ENCODE peak calls at places on chromosomes 11 and 22, in seven cellular contexts. One of them, this sample, is unnamed.

GRCh38 chr11:11732116-11732515 is 109.7 kb upstream of the USP47 start:
- DNase-seq in HCT116: no peak
- DNase-seq in aorta: no peak
- DNase-seq in K562: no peak
- DNase-seq in tibial artery: no peak
- DNase-seq in CD8-positive, alpha-beta memory T cell: no peak
- DNase-seq in adrenal gland: no peak
- DNase-seq in this sample: no peak

GRCh38 chr22:44515779-44516178 is 17.7 kb upstream of the RTL6 start:
- DNase-seq in K562: no peak
- DNase-seq in HCT116: no peak
- DNase-seq in tibial artery: no peak
- DNase-seq in adrenal gland: no peak
- DNase-seq in CD8-positive, alpha-beta memory T cell: no peak
- DNase-seq in aorta: no peak
- DNase-seq in this sample: no peak

GRCh38 chr11:80214413-80214812 is 773.6 kb upstream of the TENM4 start:
- DNase-seq in adrenal gland: no peak
- DNase-seq in CD8-positive, alpha-beta memory T cell: no peak
- DNase-seq in tibial artery: no peak
- DNase-seq in aorta: no peak
- DNase-seq in HCT116: no peak
- DNase-seq in K562: no peak
- DNase-seq in this sample: no peak

GRCh38 chr11:47860526-47860925 is 12.4 kb upstream of the NUP160 start:
- DNase-seq in HCT116: no peak
- DNase-seq in tibial artery: no peak
- DNase-seq in adrenal gland: no peak
- DNase-seq in K562: no peak
- DNase-seq in CD8-positive, alpha-beta memory T cell: no peak
- DNase-seq in aorta: no peak
- DNase-seq in this sample: no peak

GRCh38 chr11:62791501-62792192 is at the start of gene TMEM223:
- DNase-seq in CD8-positive, alpha-beta memory T cell: peak; percentile 88
- DNase-seq in adrenal gland: peak; percentile 89
- DNase-seq in aorta: peak; percentile 96
- DNase-seq in K562: peak; percentile 84
- DNase-seq in HCT116: peak; percentile 47
- DNase-seq in tibial artery: peak; percentile 87
- DNase-seq in this sample: peak; percentile 83

GRCh38 chr11:72236083-72236697 is 7.8 kb downstream of the PHOX2A start:
- DNase-seq in HCT116: no peak
- DNase-seq in tibial artery: no peak
- DNase-seq in adrenal gland: no peak
- DNase-seq in CD8-positive, alpha-beta memory T cell: no peak
- DNase-seq in K562: no peak
- DNase-seq in aorta: no peak
- DNase-seq in this sample: no peak

GRCh38 chr22:30305519-30305905 is 16.2 kb upstream of the CASTOR1 start:
- DNase-seq in tibial artery: peak; percentile 85
- DNase-seq in aorta: no peak
- DNase-seq in adrenal gland: peak; percentile 70
- DNase-seq in CD8-positive, alpha-beta memory T cell: peak; percentile 35
- DNase-seq in HCT116: no peak
- DNase-seq in K562: no peak
- DNase-seq in this sample: no peak

GRCh38 chr11:28442113-28442512 is 333.9 kb downstream of the METTL15 start:
- DNase-seq in HCT116: no peak
- DNase-seq in CD8-positive, alpha-beta memory T cell: no peak
- DNase-seq in K562: no peak
- DNase-seq in adrenal gland: no peak
- DNase-seq in tibial artery: no peak
- DNase-seq in aorta: no peak
- DNase-seq in this sample: no peak

GRCh38 chr11:68117896-68118470 is 3.2 kb downstream of the CHKA start:
- DNase-seq in CD8-positive, alpha-beta memory T cell: no peak
- DNase-seq in K562: no peak
- DNase-seq in tibial artery: no peak
- DNase-seq in adrenal gland: no peak
- DNase-seq in aorta: no peak
- DNase-seq in HCT116: no peak
- DNase-seq in this sample: no peak

GRCh38 chr22:23789121-23789520 is 2.4 kb downstream of the SMARCB1 start:
- DNase-seq in CD8-positive, alpha-beta memory T cell: no peak
- DNase-seq in aorta: peak; percentile 8
- DNase-seq in adrenal gland: no peak
- DNase-seq in tibial artery: no peak
- DNase-seq in K562: no peak
- DNase-seq in HCT116: no peak
- DNase-seq in this sample: no peak

GRCh38 chr11:2215230-2215560 is 43.6 kb upstream of the TH start:
- DNase-seq in K562: no peak
- DNase-seq in HCT116: no peak
- DNase-seq in CD8-positive, alpha-beta memory T cell: no peak
- DNase-seq in aorta: peak; percentile 33
- DNase-seq in tibial artery: no peak
- DNase-seq in adrenal gland: no peak
- DNase-seq in this sample: no peak

GRCh38 chr11:92357344-92357743 is 132.7 kb downstream of the FAT3 start:
- DNase-seq in K562: no peak
- DNase-seq in aorta: no peak
- DNase-seq in CD8-positive, alpha-beta memory T cell: no peak
- DNase-seq in tibial artery: no peak
- DNase-seq in HCT116: no peak
- DNase-seq in adrenal gland: no peak
- DNase-seq in this sample: no peak

GRCh38 chr11:114193730-114194674 is 102.2 kb upstream of the NNMT start:
- DNase-seq in HCT116: no peak
- DNase-seq in aorta: peak; percentile 47
- DNase-seq in tibial artery: no peak
- DNase-seq in CD8-positive, alpha-beta memory T cell: no peak
- DNase-seq in adrenal gland: no peak
- DNase-seq in K562: no peak
- DNase-seq in this sample: no peak

DNA sequence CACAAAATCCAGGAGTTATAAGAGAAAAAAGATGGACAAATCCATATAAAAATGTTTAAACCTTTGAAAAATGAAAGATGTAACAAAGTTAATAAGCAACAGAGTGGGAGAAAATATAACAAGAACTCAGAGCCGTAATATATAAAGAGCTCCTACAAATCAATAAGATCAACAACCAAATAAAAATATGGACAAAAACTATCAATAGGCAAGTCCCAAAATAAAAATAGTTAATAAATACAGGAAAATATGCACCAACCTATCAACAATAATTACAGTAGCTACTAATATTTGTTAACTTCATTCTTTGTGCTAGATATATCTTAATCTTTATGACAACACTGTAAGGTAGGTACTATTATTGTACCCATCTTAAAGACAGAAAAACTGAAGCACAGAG is 2.8 kb downstream of the CARD10 start:
- DNase-seq in aorta: no peak
- DNase-seq in CD8-positive, alpha-beta memory T cell: no peak
- DNase-seq in HCT116: no peak
- DNase-seq in tibial artery: no peak
- DNase-seq in K562: no peak
- DNase-seq in adrenal gland: no peak
- DNase-seq in this sample: no peak
- H3K4me3 ChIP-seq in aorta: no peak overlapping the region
- H3K4me3 ChIP-seq in CD8-positive, alpha-beta memory T cell: no peak overlapping the region
- H3K4me3 ChIP-seq in HCT116: no peak overlapping the region
- H3K4me3 ChIP-seq in tibial artery: no peak overlapping the region
- H3K4me3 ChIP-seq in K562: no peak overlapping the region
- H3K4me3 ChIP-seq in adrenal gland: no peak overlapping the region
- H3K4me3 ChIP-seq in this sample: no peak overlapping the region

DNA sequence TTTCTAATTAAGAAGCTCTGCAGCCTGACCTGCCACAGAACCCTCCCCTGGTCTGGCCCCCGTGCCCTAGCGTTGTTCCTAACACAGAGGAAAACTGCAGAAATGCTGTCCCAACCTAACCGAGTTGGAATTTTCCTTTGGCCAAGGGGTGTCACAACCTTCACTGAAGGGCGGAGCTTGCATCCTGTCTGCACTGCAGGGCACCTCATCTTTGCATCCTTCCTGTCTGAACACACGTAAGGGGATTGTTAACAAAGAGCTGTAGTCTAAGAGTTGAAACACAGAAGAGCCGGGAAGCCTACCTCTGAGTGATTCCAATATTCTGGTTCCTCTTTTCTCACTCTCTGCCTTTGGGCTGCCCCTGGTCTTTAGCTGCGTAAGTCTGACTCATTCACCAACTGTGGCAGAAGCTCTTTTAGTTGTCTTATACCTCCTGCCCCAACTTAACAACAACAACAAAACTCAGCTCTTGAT is 1.6 kb downstream of the DIXDC1 start:
- DNase-seq in aorta: no peak
- DNase-seq in adrenal gland: peak; percentile 70
- DNase-seq in HCT116: no peak
- DNase-seq in K562: no peak
- DNase-seq in CD8-positive, alpha-beta memory T cell: no peak
- DNase-seq in tibial artery: no peak
- DNase-seq in this sample: no peak
- H3K27ac ChIP-seq in aorta: peak overlapping the region; percentile 67
- H3K27ac ChIP-seq in adrenal gland: peak overlapping the region; percentile 91
- H3K27ac ChIP-seq in HCT116: no peak overlapping the region
- H3K27ac ChIP-seq in K562: peak overlapping the region; percentile 62
- H3K27ac ChIP-seq in CD8-positive, alpha-beta memory T cell: peak overlapping the region; percentile 36
- H3K27ac ChIP-seq in tibial artery: peak overlapping the region; percentile 76
- H3K27ac ChIP-seq in this sample: peak overlapping the region; percentile 33

GRCh38 chr11:25983280-25983679 is 348.6 kb upstream of the ANO3 start:
- DNase-seq in K562: no peak
- DNase-seq in HCT116: no peak
- DNase-seq in aorta: no peak
- DNase-seq in CD8-positive, alpha-beta memory T cell: no peak
- DNase-seq in adrenal gland: no peak
- DNase-seq in tibial artery: no peak
- DNase-seq in this sample: no peak

DNA sequence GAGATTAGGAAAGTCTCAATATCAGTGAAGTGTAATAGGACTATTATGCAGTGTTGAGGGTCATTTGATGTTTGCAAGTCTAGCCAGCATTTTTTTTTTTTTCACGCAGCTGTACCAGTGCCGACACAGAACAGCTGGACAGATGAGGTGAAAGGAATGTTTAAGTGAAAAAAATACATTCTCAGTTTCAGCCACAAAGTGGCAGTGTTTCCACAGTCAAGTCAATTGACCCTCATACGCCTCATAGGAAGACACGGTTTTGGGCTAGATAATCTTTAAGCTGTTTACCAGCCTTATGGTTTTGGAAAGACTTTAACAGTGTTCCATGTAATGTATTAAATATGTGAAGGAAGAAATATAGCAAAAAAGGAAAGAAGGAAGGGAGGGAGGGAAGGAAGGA is 349.9 kb upstream of the ANO3 start:
- DNase-seq in K562: no peak
- DNase-seq in HCT116: no peak
- DNase-seq in adrenal gland: peak; percentile 13
- DNase-seq in CD8-positive, alpha-beta memory T cell: no peak
- DNase-seq in aorta: no peak
- DNase-seq in tibial artery: no peak
- DNase-seq in this sample: no peak
- H3K4me3 ChIP-seq in K562: no peak overlapping the region
- H3K4me3 ChIP-seq in HCT116: no peak overlapping the region
- H3K4me3 ChIP-seq in adrenal gland: no peak overlapping the region
- H3K4me3 ChIP-seq in CD8-positive, alpha-beta memory T cell: no peak overlapping the region
- H3K4me3 ChIP-seq in aorta: no peak overlapping the region
- H3K4me3 ChIP-seq in tibial artery: no peak overlapping the region
- H3K4me3 ChIP-seq in this sample: no peak overlapping the region

GRCh38 chr22:20009582-20010306 is 6.9 kb downstream of the ARVCF start:
- DNase-seq in HCT116: no peak
- DNase-seq in K562: no peak
- DNase-seq in CD8-positive, alpha-beta memory T cell: no peak
- DNase-seq in adrenal gland: no peak
- DNase-seq in tibial artery: no peak
- DNase-seq in aorta: peak; percentile 58
- DNase-seq in this sample: no peak
- H3K27ac ChIP-seq in HCT116: no peak overlapping the region
- H3K27ac ChIP-seq in K562: no peak overlapping the region
- H3K27ac ChIP-seq in CD8-positive, alpha-beta memory T cell: no peak overlapping the region
- H3K27ac ChIP-seq in adrenal gland: peak overlapping the region; percentile 54
- H3K27ac ChIP-seq in tibial artery: no peak overlapping the region
- H3K27ac ChIP-seq in aorta: no peak overlapping the region
- H3K27ac ChIP-seq in this sample: no peak overlapping the region

GRCh38 chr11:118878187-118878586 is 5.5 kb upstream of the CXCR5 start:
- DNase-seq in CD8-positive, alpha-beta memory T cell: no peak
- DNase-seq in K562: no peak
- DNase-seq in tibial artery: no peak
- DNase-seq in aorta: no peak
- DNase-seq in HCT116: no peak
- DNase-seq in adrenal gland: no peak
- DNase-seq in this sample: peak; percentile 24
- H3K4me3 ChIP-seq in CD8-positive, alpha-beta memory T cell: peak overlapping the region; percentile 11
- H3K4me3 ChIP-seq in K562: no peak overlapping the region
- H3K4me3 ChIP-seq in tibial artery: no peak overlapping the region
- H3K4me3 ChIP-seq in aorta: no peak overlapping the region
- H3K4me3 ChIP-seq in HCT116: no peak overlapping the region
- H3K4me3 ChIP-seq in adrenal gland: no peak overlapping the region
- H3K4me3 ChIP-seq in this sample: no peak overlapping the region

DNA sequence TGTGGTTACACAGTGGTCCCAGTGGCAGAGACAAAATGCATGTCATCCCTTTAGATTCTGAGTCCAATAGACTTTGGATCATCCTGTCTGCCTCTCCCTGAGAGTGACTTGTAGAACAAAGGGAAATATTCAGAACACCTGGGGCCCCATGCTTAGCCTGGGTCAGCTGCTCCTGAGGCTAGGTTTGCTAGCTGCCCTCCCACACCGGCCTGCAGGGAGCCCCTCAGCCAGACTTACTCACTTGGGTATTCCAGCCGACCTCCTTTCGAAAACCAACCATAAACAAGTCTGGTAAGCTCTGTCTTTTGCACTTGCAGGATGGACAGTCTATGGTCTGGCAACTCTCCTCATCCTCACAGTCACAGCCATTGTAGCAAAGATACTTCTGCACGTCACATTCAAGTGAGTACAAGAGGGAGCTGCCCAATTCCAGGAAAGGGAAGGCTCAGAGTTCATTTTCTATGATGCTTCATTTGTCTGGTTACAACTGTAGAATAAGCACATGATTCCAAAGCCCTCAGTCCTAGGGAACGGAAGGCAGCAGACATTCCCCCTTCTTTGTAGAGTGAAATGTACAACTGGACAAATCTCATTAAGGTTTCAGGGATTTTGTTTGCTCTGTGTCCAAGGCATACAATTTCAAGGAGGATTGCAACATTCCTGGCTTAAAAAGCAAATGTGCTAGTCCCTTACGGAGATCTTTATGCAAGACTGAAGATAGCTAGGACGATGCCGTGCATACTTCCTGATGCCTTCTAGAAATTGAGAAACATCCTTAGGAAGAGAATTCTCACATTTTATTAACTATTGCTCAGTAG is 65.5 kb upstream of the EMID1 start:
- DNase-seq in HCT116: no peak
- DNase-seq in adrenal gland: peak; percentile 32
- DNase-seq in aorta: no peak
- DNase-seq in K562: no peak
- DNase-seq in CD8-positive, alpha-beta memory T cell: no peak
- DNase-seq in tibial artery: no peak
- DNase-seq in this sample: no peak
- H3K27ac ChIP-seq in HCT116: no peak overlapping the region
- H3K27ac ChIP-seq in adrenal gland: peak overlapping the region; percentile 56
- H3K27ac ChIP-seq in aorta: no peak overlapping the region
- H3K27ac ChIP-seq in K562: no peak overlapping the region
- H3K27ac ChIP-seq in CD8-positive, alpha-beta memory T cell: no peak overlapping the region
- H3K27ac ChIP-seq in tibial artery: no peak overlapping the region
- H3K27ac ChIP-seq in this sample: no peak overlapping the region

GRCh38 chr22:46619830-46620501 is at the start of gene GRAMD4:
- DNase-seq in adrenal gland: no peak
- DNase-seq in tibial artery: peak; percentile 51
- DNase-seq in HCT116: no peak
- DNase-seq in K562: peak; percentile 19
- DNase-seq in CD8-positive, alpha-beta memory T cell: no peak
- DNase-seq in aorta: no peak
- DNase-seq in this sample: no peak
- H3K4me3 ChIP-seq in adrenal gland: no peak within 1 kb of the TSS
- H3K4me3 ChIP-seq in tibial artery: no peak within 1 kb of the TSS
- H3K4me3 ChIP-seq in HCT116: no peak within 1 kb of the TSS
- H3K4me3 ChIP-seq in K562: no peak within 1 kb of the TSS
- H3K4me3 ChIP-seq in CD8-positive, alpha-beta memory T cell: no peak within 1 kb of the TSS
- H3K4me3 ChIP-seq in aorta: no peak within 1 kb of the TSS
- H3K4me3 ChIP-seq in this sample: no peak within 1 kb of the TSS

This sample was measured in effector memory CD4-positive, alpha-beta T cell.